ENCODE peak calls at places on chromosomes 5 and 9, in five cellular contexts. G is stimulated activated CD8-positive, alpha-beta memory T cell treated with anti-CD3 and anti-CD28 coated beads, Interleukin-15, amount 100 ng/mL, for 1 hour; H is DMS153; M is mammary epithelial cell; J is IMR-90. Z is an unnamed sample.
A peak's percentile ranks its signal among the peaks of the same experiment; 100 is the strongest.

GRCh38 chr9:93501406-93501805 is 48.0 kb upstream of the FAM120AOS start:
- DNase-seq in G (no peak), H (no peak), M (peak; percentile 18), J (no peak), Z (peak; percentile 57)

GRCh38 chr9:479316-479715 is 264.7 kb downstream of the DOCK8 start:
- DNase-seq in G (no peak), H (no peak), M (peak; percentile 22), J (no peak), Z (no peak)

GRCh38 chr5:1107167-1108007 is 4.5 kb downstream of the SLC12A7 start:
- DNase-seq in G (no peak), H (no peak), M (no peak), J (no peak), Z (no peak)

GRCh38 chr5:120464627-120465280 is 654 bp downstream of the PRR16 start:
- DNase-seq in G (no peak), H (no peak), M (peak; percentile 46), J (peak; percentile 64), Z (peak; percentile 62)

GRCh38 chr5:72600401-72600981 is 93.3 kb upstream of the ZNF366 start:
- DNase-seq in G (no peak), H (no peak), M (peak; percentile 96), J (peak; percentile 95), Z (peak; percentile 78)

GRCh38 chr5:72837524-72838096 is 21.1 kb downstream of the TNPO1 start:
- DNase-seq in G (no peak), H (no peak), M (no peak), J (no peak), Z (no peak)

GRCh38 chr9:113516840-113517577 is 53.5 kb downstream of the RGS3 start:
- DNase-seq in G (peak; percentile 35), H (no peak), M (no peak), J (peak; percentile 39), Z (peak; percentile 40)

GRCh38 chr5:141778211-141778610 is 96.2 kb upstream of the ARAP3 start:
- DNase-seq in G (no peak), H (no peak), M (peak; percentile 62), J (peak; percentile 86), Z (peak; percentile 85)

GRCh38 chr5:61098251-61098650 is 64.0 kb downstream of the SMIM15 start:
- DNase-seq in G (no peak), H (no peak), M (no peak), J (no peak), Z (no peak)

GRCh38 chr5:9474241-9475002 is 71.5 kb downstream of the SEMA5A start:
- DNase-seq in G (no peak), H (no peak), M (no peak), J (no peak), Z (no peak)

GRCh38 chr5:21071986-21072385 is 1084.0 kb upstream of the CDH18 start:
- DNase-seq in G (no peak), H (no peak), M (no peak), J (no peak), Z (no peak)

GRCh38 chr5:639253-639530 is 27.1 kb downstream of the CEP72 start:
- DNase-seq in G (no peak), H (no peak), M (no peak), J (no peak), Z (no peak)

GRCh38 chr9:20940447-20941176 is 90.8 kb downstream of the HACD4 start:
- DNase-seq in G (no peak), H (no peak), M (no peak), J (peak; percentile 33), Z (no peak)

GRCh38 chr9:108049026-108049591 is 559.5 kb upstream of the KLF4 start:
- DNase-seq in G (no peak), H (no peak), M (peak; percentile 99), J (peak; percentile 97), Z (peak; percentile 51)

GRCh38 chr9:88781500-88782391 is 209.5 kb upstream of the S1PR3 start:
- DNase-seq in G (no peak), H (peak; percentile 3), M (no peak), J (peak; percentile 74), Z (peak; percentile 53)

GRCh38 chr9:33506626-33507370 is 17.3 kb upstream of the ANKRD18B start:
- DNase-seq in G (no peak), H (no peak), M (peak; percentile 99), J (peak; percentile 97), Z (peak; percentile 45)

GRCh38 chr9:93265972-93266371 is 82.0 kb downstream of the WNK2 start:
- DNase-seq in G (no peak), H (no peak), M (no peak), J (no peak), Z (no peak)

GRCh38 chr5:82599030-82599429 is 320.9 kb upstream of the RPS23 start:
- DNase-seq in G (no peak), H (no peak), M (peak; percentile 5), J (no peak), Z (no peak)

GRCh38 chr5:135478938-135479337 is 26.8 kb upstream of the TIFAB start:
- DNase-seq in G (no peak), H (no peak), M (no peak), J (no peak), Z (no peak)

Z was measured in hepatic stellate cell.